ENCODE peak calls at places on chromosomes 1 and 21, in four cellular contexts. P, Y, F and Q are unnamed samples.

GRCh38 chr1:41851589-41851988 is 67.1 kb downstream of the HIVEP3 start:
- DNase-seq in P (no peak), Y (no peak), F (no peak), Q (no peak)

GRCh38 chr21:23986214-23986613 is 1621.1 kb downstream of the MRPL39 start:
- DNase-seq in P (no peak), Y (no peak), F (no peak), Q (no peak)

GRCh38 chr1:62706985-62707745 is 19.0 kb upstream of the DOCK7 start:
- DNase-seq in P (no peak), Y (no peak), F (no peak), Q (no peak)

GRCh38 chr1:174974711-174975111 is 25.0 kb upstream of the CACYBP start:
- DNase-seq in P (no peak), Y (no peak), F (no peak), Q (no peak)

GRCh38 chr1:75719810-75720209 is 4.7 kb upstream of the ACADM start:
- DNase-seq in P (no peak), Y (no peak), F (no peak), Q (no peak)

GRCh38 chr1:187762109-187762508 is 933.4 kb downstream of the PLA2G4A start:
- DNase-seq in P (no peak), Y (no peak), F (no peak), Q (no peak)

GRCh38 chr1:161168906-161169305 is 2.7 kb downstream of the PPOX start:
- DNase-seq in P (no peak), Y (no peak), F (no peak), Q (no peak)

GRCh38 chr1:60657926-60658325 is 424.4 kb upstream of the NFIA start:
- DNase-seq in P (no peak), Y (no peak), F (no peak), Q (no peak)

GRCh38 chr1:65459397-65459768 is 38.9 kb downstream of the LEPR start:
- DNase-seq in P (peak; percentile 35), Y (no peak), F (no peak), Q (peak; percentile 4)

GRCh38 chr1:56715161-56715560 is 70.0 kb downstream of the PRKAA2 start:
- DNase-seq in P (no peak), Y (no peak), F (no peak), Q (no peak)

GRCh38 chr1:202416641-202417040 is 68.1 kb downstream of the PPP1R12B start:
- DNase-seq in P (no peak), Y (no peak), F (no peak), Q (no peak)
- TF ChIP-seq JUND in P (no peak), Y (no peak), F (no peak), Q (no peak)

GRCh38 chr1:16975838-16976237 is 4.6 kb downstream of the MFAP2 start:
- DNase-seq in P (no peak), Y (no peak), F (no peak), Q (no peak)
- TF ChIP-seq HDAC2 in P (no peak), Y (no peak), F (no peak), Q (no peak)

DNA sequence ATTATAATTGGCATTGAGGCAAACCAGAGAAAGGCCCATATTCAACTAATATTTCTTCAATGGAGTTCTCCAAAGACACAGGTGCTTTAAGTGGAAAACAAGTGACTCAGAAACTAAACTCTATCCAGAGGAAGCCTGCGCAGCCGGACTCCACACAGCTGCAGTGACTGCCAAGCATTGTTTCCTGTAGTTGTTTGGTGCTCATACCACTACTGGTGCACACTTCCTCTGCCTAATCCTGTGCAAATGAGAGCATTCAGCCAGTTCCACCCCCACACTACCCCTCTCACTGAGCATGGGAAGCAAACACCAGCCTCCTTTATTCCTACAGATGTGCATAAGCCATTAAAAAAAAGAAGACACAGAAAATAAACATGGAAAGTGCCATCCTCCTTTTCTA is 102.9 kb downstream of the VAV3 start:
- DNase-seq in P (no peak), Y (no peak), F (no peak), Q (no peak)
- TF ChIP-seq JUND in P (no peak), Y (no peak), F (no peak), Q (no peak)

GRCh38 chr1:3697810-3698209 is 45.5 kb downstream of the TP73 start:
- DNase-seq in P (no peak), Y (no peak), F (no peak), Q (no peak)

GRCh38 chr1:3699596-3699995 is 47.3 kb downstream of the TP73 start:
- DNase-seq in P (no peak), Y (no peak), F (no peak), Q (no peak)

GRCh38 chr1:3700631-3701030 is 48.3 kb downstream of the TP73 start:
- DNase-seq in P (no peak), Y (no peak), F (no peak), Q (no peak)

GRCh38 chr1:3697104-3697503 is 44.8 kb downstream of the TP73 start:
- DNase-seq in P (no peak), Y (no peak), F (no peak), Q (no peak)

GRCh38 chr1:3698660-3699408 is 46.5 kb downstream of the TP73 start:
- DNase-seq in P (no peak), Y (no peak), F (no peak), Q (no peak)
- TF ChIP-seq HDAC2 in P (no peak), Y (no peak), F (no peak), Q (no peak)

GRCh38 chr1:119160435-119160834 is 20.0 kb upstream of the WARS2 start:
- DNase-seq in P (no peak), Y (no peak), F (no peak), Q (no peak)
- TF ChIP-seq JUND in P (no peak), Y (no peak), F (no peak), Q (no peak)

DNA sequence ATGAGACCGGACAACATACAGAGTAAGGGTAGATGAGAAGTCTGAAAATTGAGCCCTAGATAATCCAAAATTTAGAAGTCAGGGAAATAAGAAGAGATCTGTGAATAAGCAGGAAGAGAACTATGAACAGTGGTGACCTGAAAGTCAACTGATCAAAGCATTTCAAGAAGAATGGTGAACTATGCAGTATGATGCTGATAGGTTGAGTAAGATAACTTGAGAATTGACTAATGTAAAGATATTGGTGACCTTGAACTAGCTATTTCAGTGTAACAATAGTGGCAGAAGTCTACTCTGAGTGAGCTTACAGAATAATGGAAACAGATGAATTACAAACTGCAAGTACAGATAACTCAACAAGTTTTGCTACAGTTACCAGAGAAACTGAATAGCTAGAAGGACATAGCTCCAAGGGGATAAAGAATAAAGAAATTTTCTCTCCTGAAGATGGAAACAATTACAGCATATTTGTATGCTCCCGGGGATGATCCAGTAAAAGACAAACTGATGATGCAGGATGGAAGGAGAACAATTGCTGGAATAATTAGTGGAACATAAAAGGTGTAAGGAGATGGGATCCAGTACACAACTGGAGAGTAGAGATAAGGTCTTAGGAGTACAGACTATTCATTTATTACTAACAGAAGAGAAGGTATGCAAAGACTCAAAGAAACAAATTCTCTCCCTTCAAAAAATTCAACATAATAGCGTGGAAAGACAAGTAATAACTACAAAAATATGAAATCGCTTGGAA is 10.9 kb downstream of the NRDC start:
- DNase-seq in P (peak; percentile 65), Y (no peak), F (no peak), Q (no peak)
- TF ChIP-seq HDAC2 in P (no peak), Y (no peak), F (no peak), Q (no peak)

GRCh38 chr1:204685236-204686006 is at the start of gene LRRN2:
- DNase-seq in P (no peak), Y (no peak), F (no peak), Q (no peak)
- TF ChIP-seq JUND in P (no peak), Y (no peak), F (no peak), Q (no peak)

DNA sequence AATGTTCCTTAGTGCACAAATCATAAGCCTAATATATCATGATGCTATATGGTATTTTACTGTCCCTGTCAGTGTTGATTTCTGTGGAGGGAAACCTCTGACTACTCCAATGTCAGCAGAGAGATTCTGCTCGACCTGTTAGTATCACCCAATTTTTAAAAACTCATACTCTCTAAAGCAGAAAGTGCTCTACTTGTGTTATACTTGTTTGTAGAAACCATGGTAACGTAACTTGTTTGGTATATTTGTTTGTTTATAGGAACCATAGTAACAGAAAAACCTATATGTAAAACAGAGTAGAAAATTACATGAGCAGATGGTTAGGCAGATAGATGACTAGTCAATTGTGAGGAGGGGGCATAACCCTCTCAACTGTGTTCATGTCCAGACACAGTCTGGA is 6.7 kb downstream of the TRIM45 start:
- DNase-seq in P (no peak), Y (no peak), F (no peak), Q (no peak)
- TF ChIP-seq HDAC2 in P (no peak), Y (no peak), F (no peak), Q (no peak)

DNA sequence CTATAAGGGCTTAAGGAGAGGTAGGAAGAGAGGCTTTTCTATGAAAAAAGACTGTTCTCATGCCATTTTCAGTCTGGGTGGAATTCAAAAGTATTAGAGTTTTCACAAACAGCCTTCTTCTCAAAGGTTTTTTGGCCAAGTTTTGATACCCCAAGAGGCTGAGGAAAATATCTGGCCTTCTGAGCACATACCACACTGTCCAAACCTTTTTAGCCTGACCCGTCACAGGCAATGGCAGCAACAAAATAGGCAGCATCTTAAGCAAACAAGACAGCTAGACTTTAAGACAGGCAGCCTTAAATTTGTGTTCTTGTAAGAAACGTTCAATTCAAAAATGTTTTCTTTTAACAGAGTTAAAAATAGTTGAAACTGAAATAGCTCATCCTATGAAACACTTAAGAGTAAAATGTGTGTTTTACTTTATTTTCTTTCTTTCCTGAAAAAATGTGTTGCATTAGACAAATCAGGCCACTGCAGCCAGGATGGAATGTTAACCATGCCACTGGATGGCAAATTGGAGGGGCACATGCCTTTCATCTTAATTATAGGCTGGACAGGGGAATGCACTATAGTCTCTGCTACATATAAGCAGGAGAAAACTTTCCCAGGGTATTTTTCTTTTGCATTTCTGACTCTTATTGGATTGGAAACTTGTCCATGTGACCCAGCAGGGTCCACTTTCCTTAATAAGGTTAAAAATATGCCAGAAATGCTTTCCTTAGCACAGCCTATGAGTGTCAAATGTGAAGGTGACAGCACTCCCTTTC is 315.0 kb downstream of the TGFB2 start:
- DNase-seq in P (no peak), Y (no peak), F (no peak), Q (no peak)
- TF ChIP-seq JUND in P (no peak), Y (no peak), F (no peak), Q (no peak)